ENCODE peak calls at places on chromosome 17, in five cellular contexts. F is tibial nerve, X is choroid plexus epithelial cell, Y is colonic mucosa, K is RWPE1. R is an unnamed sample.

GRCh38 chr17:55769625-55770000 is 18.8 kb downstream of the PCTP start:
- DNase-seq in F (peak), K (peak), Y (no peak), X (peak), R (no peak)

GRCh38 chr17:78197147-78197830 is 10.1 kb downstream of the AFMID start:
- DNase-seq in X (peak), F (no peak), Y (no peak), K (no peak), R (no peak)

GRCh38 chr17:57357392-57357784 is 101.1 kb downstream of the MSI2 start:
- DNase-seq in K (no peak), X (no peak), Y (no peak), F (no peak), R (no peak)

GRCh38 chr17:64527914-64528313 is 21.1 kb downstream of the CEP95 start:
- DNase-seq in X (no peak), K (no peak), Y (no peak), F (no peak), R (no peak)

GRCh38 chr17:77886387-77886728 is 72.1 kb upstream of the TNRC6C start:
- DNase-seq in F (no peak), X (no peak), K (peak), Y (peak), R (no peak)

GRCh38 chr17:77242118-77242800 is 101.5 kb downstream of the SEC14L1 start:
- DNase-seq in X (no peak), Y (no peak), K (no peak), F (no peak), R (no peak)

GRCh38 chr17:60269417-60269816 is 119.6 kb downstream of the CA4 start:
- DNase-seq in X (no peak), Y (no peak), K (no peak), F (no peak), R (no peak)

GRCh38 chr17:66414528-66415175 is 112.2 kb downstream of the PRKCA start:
- DNase-seq in K (no peak), Y (no peak), F (no peak), X (no peak), R (no peak)

GRCh38 chr17:21119247-21119944 is 7.4 kb upstream of the DHRS7B start:
- DNase-seq in F (peak), Y (peak), X (peak), K (peak), R (no peak)

GRCh38 chr17:63954402-63955063 is 18.2 kb downstream of the SCN4A start:
- DNase-seq in F (no peak), K (no peak), X (no peak), Y (no peak), R (no peak)

GRCh38 chr17:76816590-76817135 is 51.5 kb upstream of the MGAT5B start:
- DNase-seq in X (peak), Y (no peak), K (peak), F (no peak), R (no peak)

GRCh38 chr17:43900183-43900857 is 7.0 kb downstream of the MPP2 start:
- DNase-seq in X (peak), F (peak), K (peak), Y (peak), R (no peak)

GRCh38 chr17:82872591-82873520 is 33.0 kb upstream of the ZNF750 start:
- DNase-seq in Y (no peak), K (no peak), F (no peak), X (no peak), R (no peak)

GRCh38 chr17:69501591-69502468 is 87.3 kb downstream of the MAP2K6 start:
- DNase-seq in K (no peak), X (peak), Y (peak), F (peak), R (no peak)

GRCh38 chr17:54172654-54173316 is 350.1 kb downstream of the KIF2B start:
- DNase-seq in K (peak), Y (no peak), F (no peak), X (peak), R (no peak)

GRCh38 chr17:77935121-77935571 is 23.4 kb upstream of the TNRC6C start:
- DNase-seq in Y (no peak), K (no peak), X (no peak), F (no peak), R (no peak)

GRCh38 chr17:57603978-57604377 is 141.1 kb downstream of the CCDC182 start:
- DNase-seq in K (no peak), F (no peak), X (no peak), Y (no peak), R (peak)

GRCh38 chr17:17569691-17570090 is 21.8 kb downstream of the PEMT start:
- DNase-seq in K (no peak), X (no peak), F (no peak), Y (no peak), R (no peak)

GRCh38 chr17:29141484-29141835 is 38.7 kb downstream of the MYO18A start:
- DNase-seq in Y (no peak), X (no peak), F (no peak), K (no peak), R (no peak)

GRCh38 chr17:29140631-29141483 is 39.3 kb downstream of the MYO18A start:
- DNase-seq in K (no peak), F (no peak), X (peak), Y (no peak), R (no peak)

GRCh38 chr17:29145289-29146058 is 34.7 kb downstream of the MYO18A start:
- DNase-seq in K (no peak), Y (peak), X (peak), F (peak), R (no peak)

GRCh38 chr17:29146369-29146972 is 33.7 kb downstream of the MYO18A start:
- DNase-seq in Y (no peak), F (no peak), K (no peak), X (no peak), R (no peak)

DNA sequence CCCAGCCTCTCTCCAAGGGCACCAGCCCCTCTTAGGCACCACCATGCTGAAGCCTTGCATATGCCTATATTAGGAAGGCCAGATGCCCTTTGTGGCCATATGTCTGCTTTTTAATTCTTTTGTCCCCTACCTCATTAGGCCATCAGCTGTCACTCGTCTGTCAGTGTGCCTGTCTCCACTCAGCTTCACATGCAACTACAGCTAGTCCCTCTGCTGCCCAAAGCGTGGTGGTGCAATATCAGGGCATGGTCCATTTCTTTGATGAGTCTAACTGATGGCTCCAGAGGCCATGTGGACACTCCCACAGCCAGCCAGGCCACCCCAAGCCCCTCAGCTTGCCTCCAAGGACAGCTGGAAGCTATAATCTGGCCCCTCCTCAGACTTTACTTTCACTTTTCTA is 36.3 kb downstream of the MYO18A start:
- DNase-seq in Y (no peak), K (no peak), X (no peak), F (no peak), R (no peak)
- TF ChIP-seq CTCF in Y (no peak), K (no peak), X (peak), F (peak), R (peak)

GRCh38 chr17:48791128-48792032 is 25.6 kb downstream of the TTLL6 start:
- DNase-seq in F (peak), X (peak), Y (peak), K (peak), R (no peak)
- TF ChIP-seq CTCF in F (peak), X (peak), Y (peak), K (peak), R (peak)

DNA sequence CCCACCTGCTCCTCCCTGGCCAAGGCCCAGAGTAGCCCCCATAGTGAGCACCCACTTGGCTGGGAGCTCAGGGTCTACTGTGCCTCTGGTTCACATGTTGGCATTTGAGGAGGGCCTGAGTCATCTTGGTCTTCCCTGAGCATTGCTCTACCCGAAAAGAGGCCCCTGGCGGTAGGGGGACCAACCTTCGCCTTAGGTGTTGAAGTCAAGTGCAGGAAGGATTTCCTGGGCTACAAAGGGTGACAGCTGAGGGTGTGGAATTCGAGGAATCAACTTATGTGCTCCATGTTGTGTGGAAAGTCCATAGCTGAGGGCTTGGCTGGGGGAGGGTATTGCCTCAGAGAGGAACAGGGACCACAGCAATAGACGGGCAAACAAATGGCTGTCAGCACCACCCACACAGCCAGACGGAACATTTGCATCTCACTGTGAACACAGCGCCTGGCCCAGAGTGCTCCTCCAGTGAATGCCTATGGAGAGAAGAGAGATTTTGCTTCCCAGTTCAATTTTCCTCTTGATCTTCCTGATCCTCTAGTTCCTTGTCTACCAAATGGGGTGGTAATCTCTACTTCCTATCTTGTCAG is 35.6 kb upstream of the NGFR start:
- DNase-seq in X (no peak), Y (no peak), F (no peak), K (no peak), R (no peak)
- TF ChIP-seq CTCF in X (no peak), Y (no peak), F (no peak), K (no peak), R (no peak)

GRCh38 chr17:48001187-48001586 is 30.3 kb downstream of the CDK5RAP3 start:
- DNase-seq in K (no peak), Y (no peak), F (no peak), X (peak), R (no peak)
- TF ChIP-seq CTCF in K (no peak), Y (no peak), F (no peak), X (no peak), R (no peak)

GRCh38 chr17:71959129-71959528 is 161.7 kb upstream of the SOX9 start:
- DNase-seq in Y (no peak), F (no peak), K (peak), X (peak), R (no peak)
- TF ChIP-seq CTCF in Y (peak), F (no peak), K (peak), X (peak), R (peak)

GRCh38 chr17:38709104-38709820 is 4.2 kb downstream of the MLLT6 start:
- DNase-seq in X (no peak), K (no peak), F (no peak), Y (no peak), R (no peak)

GRCh38 chr17:38706625-38707298 is 1.7 kb downstream of the MLLT6 start:
- DNase-seq in F (no peak), K (no peak), Y (peak), X (no peak), R (no peak)

GRCh38 chr17:38705803-38706624 is 941 bp downstream of the MLLT6 start:
- DNase-seq in X (no peak), K (peak), Y (peak), F (peak), R (no peak)

GRCh38 chr17:38709864-38710602 is 5.0 kb downstream of the MLLT6 start:
- DNase-seq in K (no peak), F (no peak), X (no peak), Y (no peak), R (no peak)

DNA sequence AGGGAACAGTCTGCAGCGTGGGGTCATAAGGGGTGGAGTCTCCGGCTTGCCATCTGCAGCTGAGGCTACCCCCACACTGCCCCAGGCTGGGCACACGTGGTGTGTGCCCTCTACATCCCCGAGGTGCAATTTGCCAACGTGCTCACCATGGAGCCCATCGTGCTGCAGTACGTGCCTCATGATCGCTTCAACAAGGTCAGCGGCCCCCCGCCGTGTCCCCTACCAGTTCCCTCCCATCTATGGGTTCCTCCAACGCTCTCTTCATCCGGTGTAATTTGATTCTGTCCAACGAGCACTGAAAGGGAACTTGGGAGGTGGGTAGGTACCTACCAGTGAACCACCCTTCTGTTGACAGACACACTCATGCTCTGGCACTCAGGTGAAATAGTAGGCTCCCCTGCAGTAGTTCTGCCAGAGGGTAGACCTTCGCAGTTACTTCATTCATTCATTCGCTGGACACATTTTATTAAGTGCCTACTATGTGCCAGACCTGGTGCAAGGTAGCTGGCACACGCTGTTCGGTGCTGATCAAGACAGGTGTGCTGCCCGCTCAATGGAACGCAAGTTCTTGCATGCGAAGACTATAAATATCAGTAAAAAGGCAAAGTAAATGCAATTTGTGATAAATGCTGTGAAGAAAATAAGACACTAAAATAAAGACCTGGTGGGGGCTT is 2.7 kb downstream of the MLLT6 start:
- DNase-seq in X (no peak), Y (no peak), K (no peak), F (no peak), R (no peak)
- TF ChIP-seq CTCF in X (no peak), Y (no peak), K (no peak), F (no peak), R (no peak)

GRCh38 chr17:3890893-3891219 is 2.0 kb downstream of the CAMKK1 start:
- DNase-seq in F (no peak), Y (no peak), X (no peak), K (no peak), R (no peak)
- TF ChIP-seq CTCF in F (no peak), Y (no peak), X (no peak), K (no peak), R (no peak)

R was measured in chondrocyte.